ENCODE peak calls at places on chromosomes 2 and 18, in nine cellular contexts. A is GF-D8; H is nucleus accumbens; N is Ammon's horn; Y is progenitor cell of endocrine pancreas; R is activated CD4-positive, alpha-beta T cell treated with anti-CD3 and anti-CD28 coated beads, Interleukin-2, amount 10 ng/mL, durations not matched to agents 7 days and 5 days; X is neural progenitor cell; T is ecto neural progenitor cell; E is right cardiac atrium. G is an unnamed sample.

GRCh38 chr18:77433076-77433475 is 183.4 kb downstream of the GALR1 start:
- DNase-seq in Y (no peak), E (no peak), N (peak), A (no peak), T (no peak), H (no peak), R (no peak), X (no peak), G (no peak)

GRCh38 chr2:126482582-126483464 is 173.1 kb upstream of the GYPC start:
- DNase-seq in X (peak), T (peak), N (no peak), A (no peak), Y (no peak), E (no peak), R (peak), H (no peak), G (no peak)

GRCh38 chr2:128236491-128237035 is 82.1 kb downstream of the HS6ST1 start:
- DNase-seq in E (no peak), A (no peak), H (no peak), T (no peak), Y (no peak), X (no peak), N (no peak), R (no peak), G (no peak)

GRCh38 chr2:128405467-128405900 is 86.8 kb upstream of the HS6ST1 start:
- DNase-seq in Y (no peak), X (no peak), H (no peak), N (no peak), T (peak), R (no peak), A (no peak), E (no peak), G (no peak)

GRCh38 chr2:107585851-107586250 is 240.8 kb upstream of the RGPD4 start:
- DNase-seq in R (no peak), H (no peak), N (no peak), X (no peak), Y (no peak), A (no peak), T (no peak), E (no peak), G (no peak)

GRCh38 chr18:74942319-74942910 is 266.5 kb downstream of the PTGR3 start:
- DNase-seq in T (no peak), E (no peak), R (peak), H (no peak), Y (no peak), X (no peak), A (no peak), N (no peak), G (no peak)

GRCh38 chr2:8684421-8684884 is 2.6 kb downstream of the ID2 start:
- DNase-seq in T (no peak), H (no peak), E (no peak), N (peak), R (peak), A (peak), X (peak), Y (no peak), G (peak)

GRCh38 chr18:34643982-34644381 is 66.1 kb upstream of the DTNA start:
- DNase-seq in R (no peak), X (no peak), T (no peak), Y (no peak), N (no peak), E (no peak), H (no peak), A (no peak), G (no peak)

GRCh38 chr2:74584088-74584645 is 29.6 kb downstream of the DOK1 start:
- DNase-seq in Y (no peak), N (no peak), T (no peak), R (no peak), A (peak), H (no peak), E (no peak), X (no peak), G (no peak)

GRCh38 chr2:235577404-235578330 is 83.8 kb downstream of the AGAP1 start:
- DNase-seq in Y (no peak), N (peak), R (no peak), H (peak), E (peak), T (peak), X (peak), A (no peak), G (no peak)

GRCh38 chr2:196718796-196719564 is 79.5 kb downstream of the CCDC150 start:
- DNase-seq in N (no peak), T (peak), H (no peak), E (no peak), Y (peak), R (no peak), X (peak), A (peak), G (no peak)

GRCh38 chr18:44651453-44651852 is 29.2 kb upstream of the SETBP1 start:
- DNase-seq in Y (no peak), H (no peak), T (no peak), A (no peak), R (no peak), X (no peak), N (no peak), E (peak), G (no peak)